ENCODE peak calls at places on chromosomes 2 and 18, in eight cellular contexts. P, I, T, Y, E, X, M and Q are unnamed samples.

GRCh38 chr2:54512663-54513363 is 56.7 kb downstream of the SPTBN1 start:
- DNase-seq in P (no peak), I (no peak), T (no peak), Y (no peak), E (no peak), X (no peak), M (no peak), Q (no peak)

GRCh38 chr18:56139372-56139771 is 499.0 kb downstream of the TXNL1 start:
- DNase-seq in P (no peak), I (no peak), T (no peak), Y (no peak), E (no peak), X (no peak), M (no peak), Q (no peak)

GRCh38 chr2:161990036-161990435 is 84.0 kb downstream of the DPP4 start:
- DNase-seq in P (no peak), I (no peak), T (peak), Y (no peak), E (no peak), X (no peak), M (no peak), Q (no peak)

GRCh38 chr2:190679813-190680591 is 31.1 kb downstream of the NAB1 start:
- DNase-seq in P (no peak), I (peak), T (peak), Y (no peak), E (no peak), X (peak), M (peak), Q (peak)

GRCh38 chr2:50196775-50197482 is 835.0 kb downstream of the NRXN1 start:
- DNase-seq in P (no peak), I (no peak), T (no peak), Y (no peak), E (no peak), X (peak), M (no peak), Q (no peak)

GRCh38 chr2:171169839-171170238 is 9.1 kb upstream of the TLK1 start:
- DNase-seq in P (no peak), I (no peak), T (no peak), Y (no peak), E (no peak), X (no peak), M (no peak), Q (no peak)

GRCh38 chr2:145599761-145600160 is 1079.8 kb upstream of the ZEB2 start:
- DNase-seq in P (no peak), I (no peak), T (peak), Y (no peak), E (no peak), X (no peak), M (no peak), Q (no peak)

GRCh38 chr2:197191177-197191947 is 119.2 kb downstream of the ANKRD44 start:
- DNase-seq in P (no peak), I (no peak), T (peak), Y (peak), E (peak), X (peak), M (peak), Q (no peak)

GRCh38 chr2:54366487-54367280 is 89.4 kb upstream of the SPTBN1 start:
- DNase-seq in P (no peak), I (no peak), T (peak), Y (no peak), E (no peak), X (no peak), M (no peak), Q (no peak)

GRCh38 chr2:152466925-152467676 is 132.1 kb downstream of the FMNL2 start:
- DNase-seq in P (no peak), I (no peak), T (peak), Y (no peak), E (no peak), X (no peak), M (no peak), Q (no peak)

GRCh38 chr2:151523825-151524224 is 114.1 kb downstream of the RIF1 start:
- DNase-seq in P (no peak), I (no peak), T (peak), Y (no peak), E (no peak), X (no peak), M (no peak), Q (no peak)

GRCh38 chr2:39407516-39408296 is 29.4 kb downstream of the MAP4K3 start:
- DNase-seq in P (no peak), I (no peak), T (no peak), Y (no peak), E (no peak), X (no peak), M (no peak), Q (no peak)